ENCODE peak calls at places on chromosomes 2 and 18, in eight cellular contexts. M is CD8-positive, alpha-beta T cell; F is activated CD8-positive, alpha-beta memory T cell treated with anti-CD3 and anti-CD28 coated beads, Interleukin-2, amount 50 U/mL, for 48 hours; A is MV-4-11; I is RWPE1; J is hepatocyte; H is adrenal gland; K is NCI-H2227 treated with DMSO at 0.1 percent for 48 hours. V is an unnamed sample.

GRCh38 chr2:122908134-122908533 is 1117.0 kb upstream of the CNTNAP5 start:
- DNase-seq in H (no peak), M (no peak), A (no peak), F (no peak), I (no peak), J (no peak), K (no peak), V (no peak)

GRCh38 chr2:110943070-110943634 is 177.6 kb upstream of the BCL2L11 start:
- DNase-seq in M (no peak), J (no peak), H (no peak), K (no peak), I (no peak), F (no peak), A (no peak), V (no peak)

GRCh38 chr2:26144953-26145680 is 27.8 kb upstream of the GAREM2 start:
- DNase-seq in I (peak), M (peak), J (peak), H (peak), K (peak), F (peak), A (peak), V (peak)

GRCh38 chr2:67268806-67269205 is 128.3 kb upstream of the ETAA1 start:
- DNase-seq in H (no peak), F (no peak), K (no peak), I (peak), A (no peak), J (no peak), M (no peak), V (no peak)

GRCh38 chr18:26618130-26618529 is 69.8 kb upstream of the KCTD1 start:
- DNase-seq in H (no peak), J (no peak), M (no peak), A (no peak), F (no peak), K (no peak), I (no peak), V (no peak)

GRCh38 chr18:3848316-3848715 is 398.3 kb downstream of the TGIF1 start:
- DNase-seq in H (no peak), A (no peak), F (no peak), J (no peak), I (no peak), M (no peak), K (no peak), V (no peak)

GRCh38 chr2:24924266-24924665 is 4.2 kb upstream of the ADCY3 start:
- DNase-seq in I (no peak), F (no peak), J (no peak), M (no peak), H (no peak), A (no peak), K (no peak), V (no peak)

GRCh38 chr2:54983345-54984235 is 66.7 kb downstream of the RTN4 start:
- DNase-seq in A (no peak), F (no peak), I (peak), K (no peak), M (no peak), H (no peak), J (no peak), V (no peak)

GRCh38 chr2:3718679-3719078 is 15.3 kb downstream of the DCDC2C start:
- DNase-seq in A (no peak), F (no peak), J (no peak), H (no peak), M (no peak), K (no peak), I (no peak), V (no peak)

GRCh38 chr2:54577944-54578667 is 122.0 kb downstream of the SPTBN1 start:
- DNase-seq in I (no peak), K (peak), J (no peak), H (no peak), F (no peak), M (no peak), A (no peak), V (no peak)

GRCh38 chr2:150688016-150688415 is 200.5 kb upstream of the RND3 start:
- DNase-seq in M (no peak), A (no peak), K (no peak), H (no peak), J (no peak), F (no peak), I (no peak), V (no peak)

GRCh38 chr18:76251691-76252090 is 243.4 kb downstream of the ZNF516 start:
- DNase-seq in H (no peak), K (no peak), I (no peak), A (no peak), J (no peak), M (no peak), F (no peak), V (no peak)

GRCh38 chr2:74228772-74229171 is 30.4 kb downstream of the MTHFD2 start:
- DNase-seq in F (no peak), K (no peak), H (no peak), J (no peak), M (no peak), A (no peak), I (no peak), V (no peak)

GRCh38 chr18:61943175-61943964 is 50.6 kb upstream of the RNF152 start:
- DNase-seq in J (no peak), M (no peak), I (no peak), H (no peak), F (no peak), K (no peak), A (no peak), V (no peak)

GRCh38 chr18:9701604-9702324 is 6.3 kb upstream of the RAB31 start:
- DNase-seq in I (no peak), K (no peak), J (no peak), M (no peak), A (peak), F (no peak), H (no peak), V (no peak)

GRCh38 chr18:35588995-35589394 is 7.5 kb downstream of the GALNT1 start:
- DNase-seq in A (no peak), H (no peak), J (no peak), M (no peak), F (no peak), K (no peak), I (no peak), V (no peak)

GRCh38 chr2:43402002-43402401 is 175.6 kb upstream of the ZFP36L2 start:
- DNase-seq in J (no peak), K (no peak), A (no peak), M (no peak), F (no peak), I (no peak), H (no peak), V (no peak)

V was measured in HFF-Myc.